ENCODE peak calls at places on chromosomes 16 and 17, in ten cellular contexts. One of them, this sample, is unnamed.

GRCh38 chr17:83010323-83011200 is 68.8 kb upstream of the METRNL start:
- DNase-seq in HFFc6: no peak
- DNase-seq in left lung: peak
- DNase-seq in cardiac fibroblast: no peak
- DNase-seq in Peyer's patch: no peak
- DNase-seq in left ventricle myocardium inferior: no peak
- DNase-seq in upper lobe of left lung: peak
- DNase-seq in tibial nerve: no peak
- DNase-seq in mucosa of descending colon: no peak
- DNase-seq in IMR-90: peak
- DNase-seq in this sample: no peak

GRCh38 chr16:62576636-62577035 is 540.4 kb upstream of the CDH8 start:
- DNase-seq in Peyer's patch: no peak
- DNase-seq in HFFc6: no peak
- DNase-seq in IMR-90: no peak
- DNase-seq in left ventricle myocardium inferior: no peak
- DNase-seq in left lung: no peak
- DNase-seq in mucosa of descending colon: no peak
- DNase-seq in upper lobe of left lung: no peak
- DNase-seq in cardiac fibroblast: no peak
- DNase-seq in tibial nerve: no peak
- DNase-seq in this sample: no peak

GRCh38 chr16:88387941-88388627 is 5.3 kb downstream of the ZNF469 start:
- DNase-seq in left lung: peak
- DNase-seq in IMR-90: peak
- DNase-seq in mucosa of descending colon: peak
- DNase-seq in HFFc6: no peak
- DNase-seq in upper lobe of left lung: peak
- DNase-seq in tibial nerve: no peak
- DNase-seq in Peyer's patch: no peak
- DNase-seq in left ventricle myocardium inferior: peak
- DNase-seq in cardiac fibroblast: no peak
- DNase-seq in this sample: no peak

GRCh38 chr17:47615766-47616424 is 33.8 kb upstream of the KPNB1 start:
- DNase-seq in left ventricle myocardium inferior: no peak
- DNase-seq in IMR-90: peak
- DNase-seq in tibial nerve: no peak
- DNase-seq in left lung: no peak
- DNase-seq in upper lobe of left lung: no peak
- DNase-seq in mucosa of descending colon: no peak
- DNase-seq in Peyer's patch: no peak
- DNase-seq in HFFc6: peak
- DNase-seq in cardiac fibroblast: peak
- DNase-seq in this sample: no peak

GRCh38 chr17:43994272-43995149 is 9.9 kb upstream of the NAGS start:
- DNase-seq in tibial nerve: no peak
- DNase-seq in cardiac fibroblast: peak
- DNase-seq in HFFc6: peak
- DNase-seq in upper lobe of left lung: peak
- DNase-seq in IMR-90: peak
- DNase-seq in left lung: peak
- DNase-seq in mucosa of descending colon: peak
- DNase-seq in left ventricle myocardium inferior: peak
- DNase-seq in Peyer's patch: peak
- DNase-seq in this sample: peak

GRCh38 chr17:53093386-53093785 is 729.3 kb upstream of the KIF2B start:
- DNase-seq in mucosa of descending colon: no peak
- DNase-seq in IMR-90: no peak
- DNase-seq in upper lobe of left lung: no peak
- DNase-seq in cardiac fibroblast: no peak
- DNase-seq in left ventricle myocardium inferior: no peak
- DNase-seq in left lung: no peak
- DNase-seq in HFFc6: no peak
- DNase-seq in tibial nerve: no peak
- DNase-seq in Peyer's patch: no peak
- DNase-seq in this sample: no peak

GRCh38 chr17:70138309-70138865 is 30.9 kb upstream of the KCNJ2 start:
- DNase-seq in Peyer's patch: no peak
- DNase-seq in cardiac fibroblast: peak
- DNase-seq in left ventricle myocardium inferior: no peak
- DNase-seq in IMR-90: no peak
- DNase-seq in HFFc6: peak
- DNase-seq in upper lobe of left lung: no peak
- DNase-seq in tibial nerve: no peak
- DNase-seq in mucosa of descending colon: no peak
- DNase-seq in left lung: no peak
- DNase-seq in this sample: no peak

GRCh38 chr16:57167951-57168350 is 17.9 kb downstream of the PSME3IP1 start:
- DNase-seq in cardiac fibroblast: peak
- DNase-seq in IMR-90: peak
- DNase-seq in HFFc6: peak
- DNase-seq in mucosa of descending colon: no peak
- DNase-seq in left lung: no peak
- DNase-seq in left ventricle myocardium inferior: no peak
- DNase-seq in tibial nerve: no peak
- DNase-seq in upper lobe of left lung: no peak
- DNase-seq in Peyer's patch: no peak
- DNase-seq in this sample: no peak

GRCh38 chr16:1146409-1146808 is 6.5 kb upstream of the CACNA1H start:
- DNase-seq in HFFc6: no peak
- DNase-seq in IMR-90: no peak
- DNase-seq in mucosa of descending colon: no peak
- DNase-seq in cardiac fibroblast: no peak
- DNase-seq in upper lobe of left lung: peak
- DNase-seq in Peyer's patch: no peak
- DNase-seq in left ventricle myocardium inferior: no peak
- DNase-seq in left lung: no peak
- DNase-seq in tibial nerve: no peak
- DNase-seq in this sample: no peak

DNA sequence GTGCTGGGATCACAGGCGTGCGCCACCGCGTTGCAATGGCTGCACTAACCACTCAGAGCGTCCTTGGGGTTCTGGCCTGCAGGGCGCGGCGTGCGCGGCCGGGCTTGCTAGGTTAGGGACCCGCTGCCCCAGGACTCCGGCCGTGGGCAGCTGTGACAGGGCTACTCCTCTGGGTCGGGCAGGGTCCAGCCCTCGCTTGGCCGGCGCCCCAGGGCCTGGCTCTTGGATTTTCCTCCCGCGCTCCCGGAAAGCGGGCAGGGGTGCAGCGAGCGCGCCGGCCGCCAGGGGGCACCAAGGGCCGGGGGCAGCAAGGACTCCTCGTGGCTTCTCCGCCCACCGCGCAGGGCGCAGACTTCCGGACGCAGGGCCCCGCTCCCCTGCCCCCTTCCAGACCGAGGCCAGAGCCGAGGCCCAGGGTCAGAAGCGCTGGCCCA is 489 bp downstream of the TLE7 start:
- DNase-seq in HFFc6: no peak
- DNase-seq in IMR-90: no peak
- DNase-seq in tibial nerve: no peak
- DNase-seq in upper lobe of left lung: peak
- DNase-seq in cardiac fibroblast: no peak
- DNase-seq in mucosa of descending colon: no peak
- DNase-seq in Peyer's patch: no peak
- DNase-seq in left ventricle myocardium inferior: no peak
- DNase-seq in left lung: no peak
- DNase-seq in this sample: no peak
- TF ChIP-seq CTCF in HFFc6: peak
- TF ChIP-seq CTCF in IMR-90: peak
- TF ChIP-seq CTCF in tibial nerve: no peak
- TF ChIP-seq CTCF in upper lobe of left lung: peak
- TF ChIP-seq CTCF in cardiac fibroblast: peak
- TF ChIP-seq CTCF in mucosa of descending colon: peak
- TF ChIP-seq CTCF in Peyer's patch: no peak
- TF ChIP-seq CTCF in left ventricle myocardium inferior: peak
- TF ChIP-seq CTCF in left lung: peak
- TF ChIP-seq CTCF in this sample: no peak

GRCh38 chr17:33521784-33522183 is 228.7 kb upstream of the ASIC2 start:
- DNase-seq in Peyer's patch: no peak
- DNase-seq in HFFc6: no peak
- DNase-seq in IMR-90: no peak
- DNase-seq in upper lobe of left lung: peak
- DNase-seq in left ventricle myocardium inferior: no peak
- DNase-seq in cardiac fibroblast: no peak
- DNase-seq in tibial nerve: no peak
- DNase-seq in mucosa of descending colon: peak
- DNase-seq in left lung: no peak
- DNase-seq in this sample: no peak
- TF ChIP-seq CTCF in Peyer's patch: no peak
- TF ChIP-seq CTCF in HFFc6: no peak
- TF ChIP-seq CTCF in IMR-90: no peak
- TF ChIP-seq CTCF in upper lobe of left lung: peak
- TF ChIP-seq CTCF in left ventricle myocardium inferior: peak
- TF ChIP-seq CTCF in cardiac fibroblast: peak
- TF ChIP-seq CTCF in tibial nerve: no peak
- TF ChIP-seq CTCF in mucosa of descending colon: no peak
- TF ChIP-seq CTCF in left lung: no peak
- TF ChIP-seq CTCF in this sample: peak

GRCh38 chr17:9002610-9003354 is 18.5 kb upstream of the NTN1 start:
- DNase-seq in mucosa of descending colon: peak
- DNase-seq in left ventricle myocardium inferior: peak
- DNase-seq in IMR-90: no peak
- DNase-seq in Peyer's patch: no peak
- DNase-seq in HFFc6: no peak
- DNase-seq in upper lobe of left lung: peak
- DNase-seq in tibial nerve: no peak
- DNase-seq in cardiac fibroblast: no peak
- DNase-seq in left lung: no peak
- DNase-seq in this sample: peak
- TF ChIP-seq CTCF in mucosa of descending colon: no peak
- TF ChIP-seq CTCF in left ventricle myocardium inferior: peak
- TF ChIP-seq CTCF in IMR-90: no peak
- TF ChIP-seq CTCF in Peyer's patch: no peak
- TF ChIP-seq CTCF in HFFc6: no peak
- TF ChIP-seq CTCF in upper lobe of left lung: no peak
- TF ChIP-seq CTCF in tibial nerve: no peak
- TF ChIP-seq CTCF in cardiac fibroblast: no peak
- TF ChIP-seq CTCF in left lung: no peak
- TF ChIP-seq CTCF in this sample: peak

GRCh38 chr17:16997514-16998429 is 25.9 kb upstream of the TNFRSF13B start:
- DNase-seq in cardiac fibroblast: no peak
- DNase-seq in tibial nerve: no peak
- DNase-seq in HFFc6: no peak
- DNase-seq in left ventricle myocardium inferior: no peak
- DNase-seq in Peyer's patch: no peak
- DNase-seq in mucosa of descending colon: peak
- DNase-seq in IMR-90: no peak
- DNase-seq in upper lobe of left lung: no peak
- DNase-seq in left lung: no peak
- DNase-seq in this sample: no peak
- TF ChIP-seq CTCF in cardiac fibroblast: no peak
- TF ChIP-seq CTCF in tibial nerve: no peak
- TF ChIP-seq CTCF in HFFc6: peak
- TF ChIP-seq CTCF in left ventricle myocardium inferior: no peak
- TF ChIP-seq CTCF in Peyer's patch: no peak
- TF ChIP-seq CTCF in mucosa of descending colon: peak
- TF ChIP-seq CTCF in IMR-90: no peak
- TF ChIP-seq CTCF in upper lobe of left lung: no peak
- TF ChIP-seq CTCF in left lung: peak
- TF ChIP-seq CTCF in this sample: no peak

DNA sequence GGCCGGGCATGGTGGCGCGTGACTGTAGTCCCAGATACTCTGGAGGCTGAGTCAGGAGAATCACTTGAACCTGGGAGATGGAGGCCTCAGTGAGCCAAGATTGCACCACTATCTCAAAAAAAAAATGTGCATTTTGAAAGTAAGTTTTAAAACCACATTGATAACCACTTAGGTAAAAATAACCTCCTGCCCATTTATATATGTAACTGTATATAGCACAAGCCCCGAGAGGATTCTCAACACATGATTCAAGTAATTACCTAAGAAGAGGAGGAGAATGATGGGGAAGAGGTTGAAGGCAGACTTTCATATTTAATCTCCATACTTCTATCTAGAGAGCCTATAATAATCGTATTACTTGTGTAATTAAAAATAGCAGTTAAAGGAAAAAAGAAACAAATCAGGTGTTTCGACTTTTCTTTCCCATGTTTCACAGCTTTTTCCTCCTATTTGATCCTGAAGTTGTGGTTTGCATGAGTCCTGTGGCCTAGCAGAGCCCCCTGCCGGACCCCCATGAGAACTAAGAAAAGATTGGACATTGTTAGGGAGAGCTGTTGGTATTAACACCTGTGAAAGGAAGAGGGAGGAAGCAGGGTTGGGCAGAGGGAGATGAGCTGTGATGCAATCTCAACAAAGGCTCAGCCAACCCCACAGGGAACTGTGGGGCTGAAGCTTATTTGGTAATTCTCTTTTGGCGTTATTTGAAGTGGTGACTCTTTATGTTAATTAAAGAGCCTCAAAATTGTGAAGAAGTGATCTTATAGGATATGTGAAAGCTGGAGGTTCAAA is 22.1 kb downstream of the PMFBP1 start:
- DNase-seq in upper lobe of left lung: no peak
- DNase-seq in IMR-90: no peak
- DNase-seq in HFFc6: no peak
- DNase-seq in left lung: no peak
- DNase-seq in tibial nerve: no peak
- DNase-seq in Peyer's patch: no peak
- DNase-seq in mucosa of descending colon: no peak
- DNase-seq in left ventricle myocardium inferior: no peak
- DNase-seq in cardiac fibroblast: no peak
- DNase-seq in this sample: no peak
- TF ChIP-seq CTCF in upper lobe of left lung: no peak
- TF ChIP-seq CTCF in IMR-90: no peak
- TF ChIP-seq CTCF in HFFc6: no peak
- TF ChIP-seq CTCF in left lung: no peak
- TF ChIP-seq CTCF in tibial nerve: no peak
- TF ChIP-seq CTCF in Peyer's patch: no peak
- TF ChIP-seq CTCF in mucosa of descending colon: no peak
- TF ChIP-seq CTCF in left ventricle myocardium inferior: no peak
- TF ChIP-seq CTCF in cardiac fibroblast: no peak
- TF ChIP-seq CTCF in this sample: peak

GRCh38 chr16:58345574-58346354 is 46.5 kb upstream of the GINS3 start:
- DNase-seq in IMR-90: no peak
- DNase-seq in HFFc6: no peak
- DNase-seq in left lung: no peak
- DNase-seq in Peyer's patch: no peak
- DNase-seq in left ventricle myocardium inferior: no peak
- DNase-seq in cardiac fibroblast: peak
- DNase-seq in upper lobe of left lung: no peak
- DNase-seq in mucosa of descending colon: no peak
- DNase-seq in tibial nerve: no peak
- DNase-seq in this sample: no peak
- TF ChIP-seq CTCF in IMR-90: peak
- TF ChIP-seq CTCF in HFFc6: peak
- TF ChIP-seq CTCF in left lung: no peak
- TF ChIP-seq CTCF in Peyer's patch: no peak
- TF ChIP-seq CTCF in left ventricle myocardium inferior: peak
- TF ChIP-seq CTCF in cardiac fibroblast: peak
- TF ChIP-seq CTCF in upper lobe of left lung: no peak
- TF ChIP-seq CTCF in mucosa of descending colon: no peak
- TF ChIP-seq CTCF in tibial nerve: no peak
- TF ChIP-seq CTCF in this sample: peak